ENCODE peak calls at places on chromosome 19, in four cellular contexts. I is type B pancreatic cell, X is gastrocnemius medialis, O is astrocyte of the cerebellum. W is an unnamed sample.

GRCh38 chr19:45567609-45568008 is 17.0 kb downstream of the OPA3 start:
- DNase-seq in X (no peak), O (no peak), I (no peak), W (no peak)

GRCh38 chr19:48963371-48964204 is 1.5 kb upstream of the FTL start:
- DNase-seq in I (peak; percentile 78), X (peak; percentile 62), O (no peak), W (no peak)

GRCh38 chr19:44823373-44823698 is 14.4 kb downstream of the BCAM start:
- DNase-seq in X (no peak), I (no peak), O (no peak), W (no peak)

GRCh38 chr19:48633148-48634035 is 3.8 kb downstream of the DBP start:
- DNase-seq in O (no peak), I (no peak), X (no peak), W (no peak)

GRCh38 chr19:51784922-51785690 is 9.9 kb upstream of the FPR3 start:
- DNase-seq in O (no peak), I (no peak), X (peak; percentile 45), W (no peak)

GRCh38 chr19:43759515-43759914 is 4.8 kb upstream of the SMG9 start:
- DNase-seq in I (no peak), O (no peak), X (no peak), W (no peak)

GRCh38 chr19:15432018-15432494 is 13.3 kb upstream of the AKAP8L start:
- DNase-seq in X (no peak), I (no peak), O (no peak), W (no peak)

GRCh38 chr19:39870171-39870971 is 24.2 kb upstream of the FBL start:
- DNase-seq in X (no peak), O (no peak), I (no peak), W (no peak)

GRCh38 chr19:41265376-41266153 is 1.4 kb downstream of the HNRNPUL1 start:
- DNase-seq in O (no peak), I (no peak), X (no peak), W (no peak)

GRCh38 chr19:10007811-10008211 is 2.5 kb downstream of the COL5A3 start:
- DNase-seq in X (peak; percentile 7), I (no peak), O (peak; percentile 41), W (no peak)

GRCh38 chr19:28641395-28641794 is 571.6 kb downstream of the UQCRFS1 start:
- DNase-seq in I (no peak), O (no peak), X (no peak), W (no peak)

GRCh38 chr19:33325920-33326319 is 23.6 kb upstream of the CEBPA start:
- DNase-seq in O (peak; percentile 24), I (no peak), X (peak; percentile 79), W (no peak)

GRCh38 chr19:33332248-33332647 is 29.9 kb upstream of the CEBPA start:
- DNase-seq in X (no peak), I (no peak), O (no peak), W (no peak)

GRCh38 chr19:58500242-58500641 is 11.6 kb downstream of the SLC27A5 start:
- DNase-seq in I (no peak), O (no peak), X (no peak), W (no peak)

GRCh38 chr19:41641879-41642485 is 15.1 kb upstream of the CEACAM4 start:
- DNase-seq in O (no peak), I (peak; percentile 40), X (no peak), W (peak; percentile 6)

GRCh38 chr19:45446944-45447343 is 20.9 kb upstream of the FOSB start:
- DNase-seq in X (no peak), O (no peak), I (no peak), W (no peak)

GRCh38 chr19:28456708-28457320 is 756.1 kb downstream of the UQCRFS1 start:
- DNase-seq in O (no peak), X (no peak), I (no peak), W (no peak)

GRCh38 chr19:55239004-55239403 is 10.4 kb upstream of the TMEM86B start:
- DNase-seq in I (no peak), X (no peak), O (no peak), W (no peak)

GRCh38 chr19:41376241-41376997 is at the start of gene TMEM91:
- DNase-seq in O (no peak), X (no peak), I (no peak), W (no peak)

GRCh38 chr19:7677664-7678311 is 898 bp downstream of the MCEMP1 start:
- DNase-seq in X (no peak), I (no peak), O (no peak), W (no peak)

GRCh38 chr19:35170359-35171061 is 16.0 kb downstream of the FXYD5 start:
- DNase-seq in X (no peak), O (no peak), I (no peak), W (no peak)

GRCh38 chr19:21668072-21668471 is 99.3 kb downstream of the ZNF100 start:
- DNase-seq in I (no peak), O (no peak), X (no peak), W (no peak)

GRCh38 chr19:49553451-49554271 is 25.9 kb downstream of the RCN3 start:
- DNase-seq in O (peak; percentile 8), I (no peak), X (no peak), W (no peak)

GRCh38 chr19:20776083-20777076 is at the start of gene ZNF66:
- DNase-seq in X (peak; percentile 92), O (peak; percentile 93), I (peak; percentile 91), W (peak; percentile 93)

GRCh38 chr19:47863514-47863936 is 4.5 kb downstream of the TPRX2 start:
- DNase-seq in I (peak; percentile 95), X (peak; percentile 17), O (peak; percentile 18), W (peak; percentile 21)

GRCh38 chr19:28929026-28929425 is 283.9 kb downstream of the UQCRFS1 start:
- DNase-seq in X (no peak), O (no peak), I (no peak), W (no peak)

GRCh38 chr19:980133-980998 is 3.8 kb upstream of the WDR18 start:
- DNase-seq in X (no peak), O (no peak), I (no peak), W (no peak)

GRCh38 chr19:48724796-48725753 is 5.5 kb upstream of the MAMSTR start:
- DNase-seq in X (no peak), I (no peak), O (peak; percentile 71), W (peak; percentile 63)

GRCh38 chr19:37855098-37855497 is 51.3 kb downstream of the WDR87 start:
- DNase-seq in O (no peak), I (peak; percentile 70), X (no peak), W (no peak)

GRCh38 chr19:39797083-39797482 is 18.4 kb downstream of the LEUTX start:
- DNase-seq in I (no peak), X (no peak), O (no peak), W (no peak)

GRCh38 chr19:18644144-18645034 is 7.6 kb downstream of the KLHL26 start:
- DNase-seq in X (no peak), I (no peak), O (no peak), W (no peak)
- TF ChIP-seq CTCF in X (no peak), I (no peak), O (no peak), W (no peak)

GRCh38 chr19:11263726-11264125 is 1.4 kb upstream of the DOCK6 start:
- DNase-seq in X (no peak), I (no peak), O (no peak), W (no peak)

GRCh38 chr19:11260996-11261395 is 1.3 kb downstream of the DOCK6 start:
- DNase-seq in X (no peak), O (no peak), I (no peak), W (no peak)

GRCh38 chr19:11261431-11261901 is 858 bp downstream of the DOCK6 start:
- DNase-seq in O (no peak), X (no peak), I (no peak), W (no peak)

GRCh38 chr19:11264452-11265176 is 2.3 kb upstream of the DOCK6 start:
- DNase-seq in I (no peak), O (no peak), X (no peak), W (no peak)

DNA sequence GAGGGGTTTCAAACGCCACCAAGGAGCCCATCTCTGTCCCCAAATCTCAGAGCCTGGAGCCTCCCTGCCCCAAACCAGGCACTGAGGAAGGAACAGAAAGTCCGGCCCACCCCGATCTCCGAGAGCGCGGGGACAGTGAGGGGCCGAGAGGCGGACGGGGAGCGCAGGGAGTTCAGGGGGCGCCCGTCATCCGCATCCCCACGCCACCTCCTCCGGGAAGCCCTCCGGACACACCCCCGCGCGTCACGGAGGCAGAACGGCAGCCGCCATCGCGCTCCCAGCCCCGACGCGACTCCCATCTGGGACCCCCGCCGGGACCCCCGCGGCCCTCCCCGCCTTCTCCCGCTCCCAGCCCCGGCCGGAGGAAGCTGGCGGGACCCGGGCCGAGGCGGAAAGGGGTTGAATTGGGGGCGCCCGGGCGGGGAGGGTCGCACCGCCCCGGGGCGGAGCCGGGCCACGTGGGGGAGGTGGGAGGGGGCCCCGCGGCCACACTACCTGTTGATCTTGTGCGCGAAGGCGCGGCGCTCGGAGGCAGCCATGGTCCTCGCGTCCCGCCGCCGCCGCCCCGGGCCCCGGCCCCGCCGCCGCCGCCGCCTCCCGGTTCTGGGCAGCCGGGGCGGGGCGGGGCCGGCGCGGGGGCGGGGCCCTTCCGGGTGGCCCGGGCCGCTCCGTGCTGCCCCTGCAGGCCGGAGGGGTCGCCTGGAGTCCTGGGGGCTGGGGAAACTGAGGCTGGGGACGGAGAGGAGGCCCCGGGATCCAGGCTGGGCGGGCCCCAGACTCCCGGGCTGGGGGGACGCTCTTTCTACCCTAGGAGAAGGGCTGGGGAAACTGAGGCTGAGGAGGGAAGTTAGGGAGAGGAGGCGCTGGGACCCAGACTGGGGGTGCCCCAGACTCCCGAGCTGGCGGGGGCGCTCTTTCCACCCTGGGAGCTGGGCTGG is at the start of gene DOCK6:
- DNase-seq in O (no peak), X (no peak), I (no peak), W (no peak)
- TF ChIP-seq CTCF in O (peak; percentile 42), X (no peak), I (peak; percentile 65), W (peak; percentile 46)

GRCh38 chr19:12364391-12365093 is 941 bp downstream of the ZNF442 start:
- DNase-seq in I (no peak), X (no peak), O (no peak), W (no peak)

GRCh38 chr19:12365094-12365371 is 450 bp downstream of the ZNF442 start:
- DNase-seq in I (no peak), O (no peak), X (no peak), W (no peak)

GRCh38 chr19:12365372-12366162 is at the start of gene ZNF442:
- DNase-seq in I (peak; percentile 93), O (peak; percentile 90), X (peak; percentile 95), W (peak; percentile 82)
- TF ChIP-seq CTCF in I (peak; percentile 72), O (peak; percentile 69), X (peak; percentile 49), W (peak; percentile 79)

DNA sequence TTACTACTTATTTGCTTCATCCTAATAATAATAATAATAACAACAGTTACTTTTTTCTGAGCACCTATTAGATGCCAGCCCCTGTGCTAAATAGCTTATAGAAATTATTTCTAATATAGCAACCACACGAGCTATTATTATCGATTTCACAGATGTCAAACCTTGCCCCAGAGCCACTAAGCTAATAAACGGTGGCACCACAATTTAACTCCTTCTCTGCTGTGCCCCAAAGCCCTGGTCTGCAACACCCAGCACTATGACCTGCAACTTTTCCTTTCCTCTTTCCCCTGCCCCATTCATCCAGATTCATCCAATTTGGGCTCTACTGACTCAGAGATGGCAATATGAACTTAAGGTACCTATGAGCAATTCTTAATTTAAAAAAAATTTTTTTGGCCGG is 6.4 kb downstream of the RFX2 start:
- DNase-seq in X (no peak), O (no peak), I (no peak), W (no peak)
- TF ChIP-seq CTCF in X (no peak), O (no peak), I (no peak), W (no peak)

DNA sequence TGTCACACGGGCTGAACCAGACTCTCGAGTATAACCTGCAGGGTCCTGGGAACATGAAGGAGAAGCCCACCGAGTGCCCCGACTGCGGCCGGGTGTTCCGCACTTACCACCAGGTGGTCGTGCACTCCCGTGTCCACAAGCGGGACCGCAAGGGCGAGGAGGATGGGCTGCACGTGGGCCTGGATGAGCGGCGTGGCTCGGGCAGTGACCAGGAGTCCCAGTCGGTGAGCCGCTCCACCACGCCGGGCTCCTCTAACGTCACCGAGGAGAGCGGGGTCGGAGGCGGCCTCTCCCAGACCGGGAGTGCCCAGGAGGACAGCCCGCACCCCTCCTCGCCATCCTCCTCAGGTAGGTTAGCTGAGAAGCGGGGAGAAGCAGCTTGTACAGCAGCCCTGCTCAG is 73.2 kb downstream of the ZNF536 start:
- DNase-seq in I (no peak), X (no peak), O (no peak), W (no peak)
- TF ChIP-seq CTCF in I (no peak), X (no peak), O (no peak), W (no peak)